ENCODE peak calls at places on chromosome 15, in nine cellular contexts. V is sigmoid colon, M is HepG2, L is uterus, S is stomach, C is endothelial cell of umbilical vein, U is suprapubic skin, Q is esophagus squamous epithelium, Y is HCT116. B is an unnamed sample. For H3K4me1 and H3K36me3, the result is how much of the 10 kb centered on the place peaks cover.

GRCh38 chr15:29470794-29471193 is 201.2 kb upstream of the NSMCE3 start:
- DNase-seq in V (no peak), M (no peak), L (no peak), S (no peak), C (no peak), U (peak), Q (no peak), Y (no peak), B (no peak)

GRCh38 chr15:85142324-85142723 is 160.7 kb downstream of the PDE8A start:
- DNase-seq in V (no peak), M (no peak), L (no peak), S (no peak), C (peak), U (no peak), Q (no peak), Y (peak), B (no peak)

GRCh38 chr15:69289312-69290146 is 9.2 kb upstream of the PAQR5 start:
- DNase-seq in V (no peak), M (no peak), L (no peak), S (no peak), C (no peak), U (peak), Q (no peak), Y (no peak), B (peak)

GRCh38 chr15:93417156-93418077 is 328.4 kb upstream of the RGMA start:
- DNase-seq in V (no peak), M (no peak), L (no peak), S (no peak), C (no peak), U (no peak), Q (no peak), Y (no peak), B (no peak)

GRCh38 chr15:100227781-100228180 is 114.0 kb downstream of the ADAMTS17 start:
- DNase-seq in V (no peak), M (no peak), L (no peak), S (no peak), C (no peak), U (no peak), Q (no peak), Y (no peak), B (no peak)

GRCh38 chr15:67161881-67162280 is 92.6 kb downstream of the AAGAB start:
- DNase-seq in V (peak), M (no peak), L (no peak), S (no peak), C (no peak), U (no peak), Q (no peak), Y (no peak), B (no peak)

GRCh38 chr15:98442379-98442833 is 205.9 kb upstream of the IGF1R start:
- DNase-seq in V (no peak), M (peak), L (peak), S (peak), C (peak), U (no peak), Q (no peak), Y (peak), B (peak)

GRCh38 chr15:52427804-52428203 is 100.9 kb downstream of the MYO5A start:
- DNase-seq in V (no peak), M (no peak), L (no peak), S (no peak), C (no peak), U (no peak), Q (no peak), Y (peak), B (peak)

GRCh38 chr15:79994651-79995050 is 23.7 kb upstream of the BCL2A1 start:
- DNase-seq in V (no peak), M (no peak), L (no peak), S (no peak), C (no peak), U (no peak), Q (no peak), Y (peak), B (no peak)

GRCh38 chr15:84979651-84980050 is 2.0 kb upstream of the PDE8A start:
- DNase-seq in V (no peak), M (no peak), L (no peak), S (no peak), C (no peak), U (no peak), Q (no peak), Y (no peak), B (peak)

GRCh38 chr15:99474041-99474906 is 91.5 kb upstream of the MEF2A start:
- DNase-seq in V (peak), M (no peak), L (no peak), S (no peak), C (no peak), U (no peak), Q (no peak), Y (no peak), B (peak)

GRCh38 chr15:101689901-101690300 is 34.4 kb downstream of the TARS3 start:
- DNase-seq in V (no peak), M (no peak), L (no peak), S (no peak), C (no peak), U (no peak), Q (no peak), Y (no peak), B (peak)

GRCh38 chr15:78811825-78812183 is 540 bp upstream of the ADAMTS7 start:
- DNase-seq in V (no peak), M (no peak), L (no peak), S (no peak), C (peak), U (no peak), Q (no peak), Y (no peak), B (peak)

GRCh38 chr15:69398541-69398940 is 15.6 kb upstream of the KIF23 start:
- DNase-seq in V (no peak), M (no peak), L (no peak), S (no peak), C (no peak), U (no peak), Q (no peak), Y (no peak), B (no peak)

GRCh38 chr15:59444082-59444835 is 6.3 kb downstream of the FAM81A start:
- DNase-seq in V (no peak), M (no peak), L (no peak), S (no peak), C (no peak), U (no peak), Q (no peak), Y (no peak), B (no peak)

GRCh38 chr15:97972366-97972765 is 11.9 kb downstream of the ARRDC4 start:
- DNase-seq in V (no peak), M (no peak), L (no peak), S (no peak), C (no peak), U (no peak), Q (no peak), Y (no peak), B (no peak)

DNA sequence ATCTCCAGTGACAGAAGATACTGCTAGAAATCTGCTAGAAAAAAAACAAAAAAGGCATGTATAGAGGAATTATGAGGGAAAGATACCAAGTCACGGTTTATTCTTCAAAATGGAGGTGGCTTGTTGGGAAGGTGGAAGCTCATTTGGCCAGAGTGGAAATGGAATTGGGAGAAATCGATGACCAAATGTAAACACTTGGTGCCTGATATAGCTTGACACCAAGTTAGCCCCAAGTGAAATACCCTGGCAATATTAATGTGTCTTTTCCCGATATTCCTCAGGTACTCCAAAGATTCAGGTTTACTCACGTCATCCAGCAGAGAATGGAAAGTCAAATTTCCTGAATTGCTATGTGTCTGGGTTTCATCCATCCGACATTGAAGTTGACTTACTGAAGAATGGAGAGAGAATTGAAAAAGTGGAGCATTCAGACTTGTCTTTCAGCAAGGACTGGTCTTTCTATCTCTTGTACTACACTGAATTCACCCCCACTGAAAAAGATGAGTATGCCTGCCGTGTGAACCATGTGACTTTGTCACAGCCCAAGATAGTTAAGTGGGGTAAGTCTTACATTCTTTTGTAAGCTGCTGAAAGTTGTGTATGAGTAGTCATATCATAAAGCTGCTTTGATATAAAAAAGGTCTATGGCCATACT is 4.0 kb downstream of the B2M start:
- DNase-seq in V (no peak), M (no peak), L (no peak), S (no peak), C (no peak), U (no peak), Q (no peak), Y (no peak), B (no peak)
- TF ChIP-seq POLR2A in V (no peak), M (no peak), L (no peak), S (no peak), C (no peak), U (no peak), Q (no peak), Y (no peak), B (no peak)

GRCh38 chr15:44716983-44717602 is 5.8 kb downstream of the B2M start:
- DNase-seq in V (no peak), M (no peak), L (no peak), S (no peak), C (no peak), U (no peak), Q (no peak), Y (no peak), B (no peak)

GRCh38 chr15:44713006-44713966 is 2.0 kb downstream of the B2M start:
- DNase-seq in V (no peak), M (peak), L (no peak), S (no peak), C (peak), U (no peak), Q (no peak), Y (no peak), B (no peak)

GRCh38 chr15:44718927-44719292 is 7.6 kb downstream of the B2M start:
- DNase-seq in V (no peak), M (no peak), L (no peak), S (no peak), C (no peak), U (no peak), Q (no peak), Y (no peak), B (no peak)

GRCh38 chr15:44718180-44718926 is 7.0 kb downstream of the B2M start:
- DNase-seq in V (no peak), M (no peak), L (no peak), S (no peak), C (no peak), U (no peak), Q (no peak), Y (no peak), B (no peak)

GRCh38 chr15:44715797-44716334 is 4.5 kb downstream of the B2M start:
- DNase-seq in V (no peak), M (no peak), L (no peak), S (no peak), C (no peak), U (no peak), Q (no peak), Y (no peak), B (no peak)
- H3K4me1 ChIP-seq in V (under half), M (under half), L (under half), S (under half), C (under half), U (half or more), Q (under half), Y (under half), B (under half)

DNA sequence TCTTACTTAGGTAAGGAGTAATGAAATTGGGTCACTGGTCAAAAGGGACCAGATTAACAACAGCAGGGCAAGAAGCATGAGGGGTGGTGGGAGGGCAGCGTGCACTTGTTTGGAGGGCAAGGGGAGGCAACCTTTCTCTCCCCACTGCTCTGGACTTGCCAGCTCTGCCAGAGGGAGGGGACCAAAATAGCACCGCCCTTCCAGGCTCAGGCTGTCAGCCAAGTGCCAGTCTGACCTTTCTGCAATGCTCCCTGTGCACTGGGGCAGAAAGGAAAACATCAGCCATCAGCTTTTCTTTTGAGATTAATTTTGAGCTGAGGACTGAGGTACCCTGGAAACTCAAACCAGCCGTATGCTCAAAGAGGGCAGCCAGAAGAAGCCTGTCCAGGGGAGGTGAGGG is 4.5 kb upstream of the ULK3 start:
- DNase-seq in V (no peak), M (no peak), L (no peak), S (peak), C (no peak), U (no peak), Q (no peak), Y (no peak), B (peak)
- H3K36me3 ChIP-seq in V (half or more), M (half or more), L (under half), S (half or more), C (under half), U (half or more), Q (under half), Y (under half), B (half or more)

DNA sequence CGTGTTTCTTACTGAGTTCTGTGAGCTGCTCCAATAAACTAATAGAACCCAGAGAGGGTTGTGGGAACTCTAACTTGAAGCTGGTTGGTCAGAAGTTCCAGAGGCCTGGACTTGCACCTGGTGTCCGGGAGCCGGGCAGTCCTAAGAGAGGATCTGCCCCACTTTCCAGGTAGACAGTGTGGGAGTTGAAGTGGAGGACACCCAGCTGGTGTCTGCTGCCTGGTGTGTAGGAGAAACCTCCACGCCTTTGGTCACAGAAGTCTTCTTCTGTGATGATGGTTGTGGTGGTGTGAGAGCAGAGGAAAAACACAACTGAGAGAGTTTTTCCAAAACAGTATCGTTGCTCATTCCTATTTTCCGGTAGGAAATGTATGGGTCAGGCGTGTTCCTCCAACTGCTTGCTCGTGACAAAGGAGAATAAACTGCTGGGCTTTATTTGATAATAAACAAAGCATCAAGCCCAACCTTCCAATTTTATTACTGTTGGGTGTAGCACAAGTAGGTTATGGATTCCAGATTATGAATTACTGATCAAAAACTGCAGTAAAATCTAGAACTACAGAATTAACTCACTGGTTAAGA is 137.0 kb downstream of the KLF13 start:
- DNase-seq in V (no peak), M (no peak), L (no peak), S (peak), C (peak), U (peak), Q (no peak), Y (no peak), B (peak)
- TF ChIP-seq POLR2A in V (no peak), M (no peak), L (no peak), S (no peak), C (no peak), U (no peak), Q (no peak), Y (no peak), B (no peak)

GRCh38 chr15:72415304-72415703 is 17.2 kb downstream of the TMEM202 start:
- DNase-seq in V (no peak), M (peak), L (no peak), S (no peak), C (no peak), U (no peak), Q (no peak), Y (no peak), B (no peak)

GRCh38 chr15:72406936-72407335 is 8.8 kb downstream of the TMEM202 start:
- DNase-seq in V (no peak), M (no peak), L (no peak), S (no peak), C (no peak), U (no peak), Q (no peak), Y (no peak), B (no peak)

GRCh38 chr15:72411544-72411943 is 13.4 kb downstream of the TMEM202 start:
- DNase-seq in V (no peak), M (no peak), L (no peak), S (no peak), C (no peak), U (no peak), Q (no peak), Y (no peak), B (no peak)
- H3K4me1 ChIP-seq in V (under half), M (under half), L (under half), S (under half), C (under half), U (under half), Q (under half), Y (under half), B (under half)

DNA sequence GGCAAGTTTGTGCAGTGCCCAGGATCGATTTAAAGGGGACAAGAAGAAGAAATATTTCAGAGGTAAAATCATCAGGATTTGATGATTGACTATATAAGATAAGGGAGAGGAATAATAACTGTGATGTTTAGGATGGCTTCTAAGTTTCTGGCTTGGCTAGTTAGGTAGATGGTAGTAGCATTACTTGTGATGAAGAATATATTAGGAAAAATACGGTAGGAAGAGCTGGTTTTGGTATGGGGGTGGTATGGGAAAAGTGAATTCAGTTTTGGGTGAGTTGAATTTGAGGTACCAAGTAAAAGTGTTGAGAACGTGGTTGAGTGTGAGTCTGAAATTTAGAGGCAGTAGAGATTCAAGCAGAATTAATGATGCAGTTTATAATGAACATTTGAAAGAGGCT is 11.0 kb downstream of the CTDSPL2 start:
- DNase-seq in V (no peak), M (no peak), L (no peak), S (no peak), C (no peak), U (no peak), Q (no peak), Y (no peak), B (no peak)
- H3K36me3 ChIP-seq in V (under half), M (under half), L (under half), S (under half), C (under half), U (under half), Q (under half), Y (under half), B (under half)

GRCh38 chr15:88648357-88649214 is 9.8 kb downstream of the ISG20 start:
- DNase-seq in V (peak), M (no peak), L (peak), S (peak), C (no peak), U (peak), Q (no peak), Y (no peak), B (no peak)
- TF ChIP-seq POLR2A in V (no peak), M (no peak), L (no peak), S (peak), C (no peak), U (no peak), Q (no peak), Y (no peak), B (no peak)

GRCh38 chr15:39281094-39281493 is 299.8 kb upstream of the THBS1 start:
- DNase-seq in V (no peak), M (no peak), L (no peak), S (no peak), C (peak), U (no peak), Q (no peak), Y (no peak), B (no peak)
- H3K4me1 ChIP-seq in V (under half), M (under half), L (under half), S (under half), C (under half), U (under half), Q (under half), Y (under half), B (under half)

B was measured in adrenal gland.